ENCODE peak calls at places on chromosomes 16 and 17, in six cellular contexts. O, J, B, S, G and C are unnamed samples.

GRCh38 chr17:57553525-57553924 is 191.6 kb downstream of the CCDC182 start:
- DNase-seq in O (no peak), J (no peak), B (peak), S (no peak), G (peak), C (no peak)

GRCh38 chr16:34078697-34079096 is 619.3 kb downstream of the TP53TG3F start:
- DNase-seq in O (no peak), J (peak), B (no peak), S (no peak), G (peak), C (no peak)

GRCh38 chr16:30183236-30183960 is at the start of gene CORO1A:
- DNase-seq in O (peak), J (peak), B (peak), S (peak), G (peak), C (peak)

GRCh38 chr17:64502809-64503208 is 3.3 kb downstream of the DDX5 start:
- DNase-seq in O (no peak), J (no peak), B (no peak), S (no peak), G (no peak), C (no peak)

GRCh38 chr17:6843241-6843890 is 11.8 kb upstream of the TEKT1 start:
- DNase-seq in O (no peak), J (peak), B (peak), S (no peak), G (peak), C (peak)

GRCh38 chr16:14549789-14550153 is 80.3 kb downstream of the PARN start:
- DNase-seq in O (no peak), J (no peak), B (no peak), S (no peak), G (no peak), C (no peak)

GRCh38 chr16:9102379-9102778 is 10.9 kb downstream of the HAPSTR1 start:
- DNase-seq in O (no peak), J (peak), B (peak), S (no peak), G (peak), C (no peak)

GRCh38 chr17:12768267-12768666 is 21.0 kb upstream of the ARHGAP44 start:
- DNase-seq in O (no peak), J (no peak), B (no peak), S (no peak), G (no peak), C (no peak)

GRCh38 chr17:76744747-76745146 is 6.8 kb downstream of the MFSD11 start:
- DNase-seq in O (no peak), J (no peak), B (no peak), S (no peak), G (no peak), C (no peak)

GRCh38 chr17:37527249-37527851 is 37.7 kb downstream of the DUSP14 start:
- DNase-seq in O (no peak), J (peak), B (peak), S (no peak), G (peak), C (peak)

GRCh38 chr17:40104570-40105471 is 4.4 kb upstream of the NR1D1 start:
- DNase-seq in O (no peak), J (no peak), B (no peak), S (no peak), G (no peak), C (no peak)

GRCh38 chr17:31296156-31296555 is 883 bp downstream of the OMG start:
- DNase-seq in O (no peak), J (no peak), B (no peak), S (no peak), G (no peak), C (no peak)

GRCh38 chr17:31698751-31699150 is 160.3 kb downstream of the COPRS start:
- DNase-seq in O (no peak), J (no peak), B (no peak), S (no peak), G (no peak), C (no peak)

GRCh38 chr16:30351586-30352419 is 3.3 kb downstream of the CD2BP2 start:
- DNase-seq in O (no peak), J (peak), B (peak), S (peak), G (peak), C (no peak)

GRCh38 chr16:27315333-27316037 is 1.7 kb downstream of the IL4R start:
- DNase-seq in O (peak), J (peak), B (peak), S (peak), G (peak), C (peak)

GRCh38 chr16:64481497-64481896 is 640.4 kb downstream of the CDH11 start:
- DNase-seq in O (no peak), J (no peak), B (no peak), S (no peak), G (no peak), C (no peak)

DNA sequence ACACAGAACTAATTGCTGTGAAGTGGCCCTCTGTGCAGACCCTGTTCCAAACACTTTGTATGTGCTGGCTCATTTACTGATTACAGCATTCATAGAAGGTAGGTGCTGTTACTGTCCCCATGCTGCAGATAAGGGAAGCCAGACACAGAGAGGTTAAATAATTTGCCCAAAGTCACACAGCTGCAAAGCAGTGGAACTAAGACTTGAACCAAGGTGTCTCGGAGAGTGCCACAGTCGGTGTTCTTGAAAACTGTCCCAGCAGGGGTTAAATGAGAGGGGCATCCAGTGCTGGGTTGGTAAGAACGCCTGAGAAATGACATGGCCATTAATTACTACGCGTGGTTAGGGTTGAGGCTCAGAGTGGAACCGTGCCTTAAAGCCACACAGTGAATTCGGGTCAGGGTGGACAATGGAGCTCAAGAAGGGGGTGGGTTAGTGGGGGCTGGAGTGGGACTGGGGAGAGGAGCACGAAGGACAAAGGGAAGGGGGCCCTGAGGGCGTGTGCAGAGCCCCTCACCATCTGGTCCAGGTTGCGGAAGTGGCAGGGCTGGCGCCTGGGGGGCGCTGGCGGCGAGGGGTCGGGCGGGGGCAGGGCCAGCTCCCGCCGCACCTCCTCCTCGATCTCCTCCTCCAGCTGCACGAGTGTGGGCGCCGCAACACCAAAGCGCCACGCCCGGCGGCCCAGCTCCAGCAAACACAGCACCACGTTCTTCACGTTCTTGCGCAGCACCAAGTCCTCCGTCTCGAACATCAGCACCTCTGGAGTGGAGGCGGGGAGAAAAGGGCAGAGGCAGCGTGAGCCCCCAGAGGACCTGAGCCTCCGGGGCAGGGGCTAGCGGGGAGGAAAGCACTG is 3.3 kb downstream of the GAS2L2 start:
- DNase-seq in O (no peak), J (no peak), B (peak), S (no peak), G (peak), C (no peak)
- TF ChIP-seq CTCF in O (no peak), J (no peak), B (no peak), S (no peak), G (no peak), C (no peak)

DNA sequence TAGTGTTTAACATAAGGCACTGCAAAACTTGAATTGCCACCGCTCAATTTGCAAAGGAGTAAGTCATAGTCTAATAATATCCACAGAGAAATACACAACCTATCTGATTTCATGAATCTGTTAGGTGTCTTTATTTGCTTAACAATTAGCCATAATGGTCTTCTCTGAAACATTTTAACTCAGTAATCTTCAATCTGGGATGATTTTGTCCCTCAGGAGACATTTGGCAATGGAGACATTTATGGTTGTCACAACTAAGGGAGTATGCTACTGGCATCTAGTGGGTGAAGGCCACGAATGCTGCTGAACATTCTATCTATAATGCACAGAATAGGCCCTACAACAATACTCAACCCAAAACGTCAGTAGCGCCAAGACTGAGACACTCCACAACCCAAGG is 4.3 kb downstream of the UBE2G1 start:
- DNase-seq in O (no peak), J (no peak), B (peak), S (no peak), G (peak), C (no peak)
- TF ChIP-seq CTCF in O (no peak), J (no peak), B (peak), S (no peak), G (peak), C (no peak)

DNA sequence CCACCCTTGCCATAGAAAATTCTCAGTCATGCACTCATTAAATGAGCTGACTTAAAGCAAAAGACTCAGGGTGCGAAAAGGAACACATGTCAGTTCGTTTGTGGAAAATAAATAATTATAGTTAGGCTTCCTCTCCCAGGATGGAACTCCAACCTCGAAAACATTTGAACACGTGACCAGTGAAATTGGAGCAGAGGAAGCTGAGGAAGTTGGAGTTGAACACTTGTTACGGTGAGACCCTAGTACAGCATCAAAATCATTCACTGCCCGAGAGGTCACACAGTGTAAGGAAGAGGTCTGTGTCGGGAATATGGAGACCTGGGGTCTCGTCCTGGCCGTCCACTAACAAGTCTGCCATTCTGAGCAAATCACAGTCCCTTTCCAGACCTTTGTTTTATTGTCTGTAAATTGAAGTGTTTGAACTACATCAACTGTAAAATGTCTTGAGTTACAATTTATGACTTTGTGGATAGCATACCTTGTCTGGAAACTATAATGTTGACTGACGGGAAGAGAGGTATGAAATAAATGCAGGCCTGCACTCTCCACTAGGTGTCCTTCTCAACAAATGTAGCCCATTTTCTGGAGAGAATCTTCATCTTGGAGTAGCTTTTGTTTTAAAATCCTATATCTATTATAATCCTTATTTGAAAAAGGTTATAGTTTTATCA is 7.7 kb downstream of the PSMD7 start:
- DNase-seq in O (no peak), J (no peak), B (peak), S (no peak), G (no peak), C (peak)
- TF ChIP-seq CTCF in O (peak), J (peak), B (peak), S (peak), G (peak), C (no peak)

GRCh38 chr17:74816883-74817620 is 40.9 kb upstream of the NAT9 start:
- DNase-seq in O (no peak), J (no peak), B (no peak), S (no peak), G (no peak), C (no peak)

GRCh38 chr17:74813793-74814192 is 37.6 kb upstream of the NAT9 start:
- DNase-seq in O (no peak), J (no peak), B (no peak), S (no peak), G (no peak), C (no peak)

GRCh38 chr17:74814453-74814852 is 38.3 kb upstream of the NAT9 start:
- DNase-seq in O (no peak), J (no peak), B (no peak), S (no peak), G (no peak), C (no peak)

GRCh38 chr17:74815067-74815466 is 38.9 kb upstream of the NAT9 start:
- DNase-seq in O (no peak), J (no peak), B (no peak), S (no peak), G (no peak), C (no peak)

GRCh38 chr17:74815671-74816370 is 39.7 kb upstream of the NAT9 start:
- DNase-seq in O (no peak), J (no peak), B (no peak), S (no peak), G (no peak), C (no peak)
- TF ChIP-seq CTCF in O (no peak), J (no peak), B (peak), S (no peak), G (no peak), C (no peak)

DNA sequence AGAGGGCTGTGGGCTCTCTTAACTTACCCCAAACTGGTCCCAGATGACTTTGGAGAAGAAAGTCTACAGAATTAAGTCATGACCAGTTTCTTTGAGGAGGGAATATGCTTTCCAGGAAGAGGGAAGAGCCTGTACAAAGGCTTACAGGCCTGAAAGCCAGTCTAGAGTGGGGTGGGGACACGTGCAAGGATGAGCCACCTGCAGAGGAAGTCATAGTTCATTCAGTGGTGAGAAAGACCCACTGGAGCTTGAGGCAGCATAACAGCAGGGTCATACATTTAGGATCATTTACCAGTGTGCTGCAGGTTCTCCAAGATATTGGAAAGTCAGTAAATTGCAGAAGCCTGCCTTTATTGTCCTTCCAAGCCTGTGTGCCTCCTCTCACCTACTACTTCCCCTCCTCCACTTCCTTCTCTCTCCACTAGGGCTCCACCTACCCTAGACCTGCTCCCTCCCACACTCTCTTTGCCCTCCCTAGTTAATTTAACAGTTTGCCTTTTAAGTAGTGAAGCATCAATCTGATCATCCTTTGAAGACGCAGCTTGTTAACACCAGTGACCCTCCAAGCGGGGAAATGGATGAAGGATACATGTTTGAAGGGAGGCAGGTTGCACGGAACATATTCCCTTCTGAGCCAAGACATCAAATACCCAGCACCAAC is 40.2 kb downstream of the CDRT15 start:
- DNase-seq in O (no peak), J (no peak), B (no peak), S (no peak), G (no peak), C (peak)
- TF ChIP-seq CTCF in O (peak), J (no peak), B (peak), S (no peak), G (no peak), C (no peak)

GRCh38 chr17:8080799-8081219 is 6.7 kb downstream of the ALOX12B start:
- DNase-seq in O (no peak), J (no peak), B (no peak), S (no peak), G (no peak), C (no peak)
- TF ChIP-seq CTCF in O (no peak), J (no peak), B (no peak), S (no peak), G (no peak), C (no peak)

GRCh38 chr17:50806141-50806643 is 29.2 kb upstream of the WFIKKN2 start:
- DNase-seq in O (no peak), J (no peak), B (peak), S (no peak), G (peak), C (no peak)
- TF ChIP-seq CTCF in O (no peak), J (no peak), B (no peak), S (no peak), G (peak), C (no peak)

GRCh38 chr16:85825326-85825725 is 25.8 kb downstream of the COX4I1 start:
- DNase-seq in O (no peak), J (no peak), B (no peak), S (no peak), G (no peak), C (no peak)
- TF ChIP-seq CTCF in O (no peak), J (no peak), B (no peak), S (no peak), G (peak), C (peak)